ENCODE peak calls at places on chromosome 9, in five cellular contexts. One of them, this sample, is unnamed.

GRCh38 chr9:21661626-21662025 is 140.8 kb upstream of the MTAP start:
- DNase-seq in mucosa of descending colon: no peak
- DNase-seq in SHP77 treated with DMSO at 0.1 percent for 48 hours: no peak
- DNase-seq in effector memory CD4-positive, alpha-beta T cell: no peak
- DNase-seq in RWPE2: no peak
- DNase-seq in this sample: no peak

GRCh38 chr9:129459550-129460322 is 161.2 kb downstream of the C9orf50 start:
- DNase-seq in RWPE2: no peak
- DNase-seq in SHP77 treated with DMSO at 0.1 percent for 48 hours: no peak
- DNase-seq in mucosa of descending colon: peak; percentile 38
- DNase-seq in effector memory CD4-positive, alpha-beta T cell: no peak
- DNase-seq in this sample: no peak

GRCh38 chr9:105332471-105332870 is 88.0 kb downstream of the SLC44A1 start:
- DNase-seq in RWPE2: no peak
- DNase-seq in effector memory CD4-positive, alpha-beta T cell: no peak
- DNase-seq in SHP77 treated with DMSO at 0.1 percent for 48 hours: no peak
- DNase-seq in mucosa of descending colon: no peak
- DNase-seq in this sample: no peak

GRCh38 chr9:70411141-70411929 is 3.1 kb downstream of the KLF9 start:
- DNase-seq in effector memory CD4-positive, alpha-beta T cell: no peak
- DNase-seq in SHP77 treated with DMSO at 0.1 percent for 48 hours: no peak
- DNase-seq in mucosa of descending colon: peak; percentile 69
- DNase-seq in RWPE2: no peak
- DNase-seq in this sample: peak; percentile 34

GRCh38 chr9:87883274-87883673 is 597 bp downstream of the SPATA31E1 start:
- DNase-seq in SHP77 treated with DMSO at 0.1 percent for 48 hours: no peak
- DNase-seq in mucosa of descending colon: no peak
- DNase-seq in effector memory CD4-positive, alpha-beta T cell: no peak
- DNase-seq in RWPE2: no peak
- DNase-seq in this sample: no peak

GRCh38 chr9:5500441-5501235 is 9.7 kb upstream of the PDCD1LG2 start:
- DNase-seq in SHP77 treated with DMSO at 0.1 percent for 48 hours: no peak
- DNase-seq in RWPE2: no peak
- DNase-seq in mucosa of descending colon: no peak
- DNase-seq in effector memory CD4-positive, alpha-beta T cell: no peak
- DNase-seq in this sample: no peak

GRCh38 chr9:114321759-114322158 is 1.1 kb upstream of the ORM1 start:
- DNase-seq in RWPE2: no peak
- DNase-seq in mucosa of descending colon: no peak
- DNase-seq in effector memory CD4-positive, alpha-beta T cell: no peak
- DNase-seq in SHP77 treated with DMSO at 0.1 percent for 48 hours: no peak
- DNase-seq in this sample: no peak

GRCh38 chr9:131492070-131492469 is 10.6 kb upstream of the POMT1 start:
- DNase-seq in SHP77 treated with DMSO at 0.1 percent for 48 hours: no peak
- DNase-seq in mucosa of descending colon: no peak
- DNase-seq in RWPE2: no peak
- DNase-seq in effector memory CD4-positive, alpha-beta T cell: no peak
- DNase-seq in this sample: no peak

GRCh38 chr9:132887181-132888120 is 8.8 kb downstream of the SPACA9 start:
- DNase-seq in RWPE2: no peak
- DNase-seq in mucosa of descending colon: no peak
- DNase-seq in effector memory CD4-positive, alpha-beta T cell: no peak
- DNase-seq in SHP77 treated with DMSO at 0.1 percent for 48 hours: no peak
- DNase-seq in this sample: no peak

GRCh38 chr9:96293481-96293880 is 8.5 kb downstream of the HSD17B3 start:
- DNase-seq in RWPE2: no peak
- DNase-seq in effector memory CD4-positive, alpha-beta T cell: no peak
- DNase-seq in mucosa of descending colon: no peak
- DNase-seq in SHP77 treated with DMSO at 0.1 percent for 48 hours: no peak
- DNase-seq in this sample: no peak

GRCh38 chr9:82466616-82467251 is 478.2 kb downstream of the SPATA31D1 start:
- DNase-seq in RWPE2: no peak
- DNase-seq in effector memory CD4-positive, alpha-beta T cell: no peak
- DNase-seq in SHP77 treated with DMSO at 0.1 percent for 48 hours: no peak
- DNase-seq in mucosa of descending colon: peak; percentile 23
- DNase-seq in this sample: no peak

GRCh38 chr9:23587903-23588302 is 238.1 kb downstream of the ELAVL2 start:
- DNase-seq in mucosa of descending colon: no peak
- DNase-seq in RWPE2: no peak
- DNase-seq in SHP77 treated with DMSO at 0.1 percent for 48 hours: no peak
- DNase-seq in effector memory CD4-positive, alpha-beta T cell: no peak
- DNase-seq in this sample: no peak

GRCh38 chr9:106846847-106847246 is 16.1 kb upstream of the ZNF462 start:
- DNase-seq in mucosa of descending colon: no peak
- DNase-seq in SHP77 treated with DMSO at 0.1 percent for 48 hours: no peak
- DNase-seq in effector memory CD4-positive, alpha-beta T cell: no peak
- DNase-seq in RWPE2: no peak
- DNase-seq in this sample: no peak

GRCh38 chr9:127181595-127182190 is 59.3 kb upstream of the ANGPTL2 start:
- DNase-seq in mucosa of descending colon: no peak
- DNase-seq in effector memory CD4-positive, alpha-beta T cell: no peak
- DNase-seq in RWPE2: peak; percentile 8
- DNase-seq in SHP77 treated with DMSO at 0.1 percent for 48 hours: no peak
- DNase-seq in this sample: no peak

GRCh38 chr9:28212979-28213378 is 639.7 kb upstream of the C9orf72 start:
- DNase-seq in effector memory CD4-positive, alpha-beta T cell: no peak
- DNase-seq in SHP77 treated with DMSO at 0.1 percent for 48 hours: peak; percentile 49
- DNase-seq in RWPE2: no peak
- DNase-seq in mucosa of descending colon: no peak
- DNase-seq in this sample: no peak

GRCh38 chr9:109889456-109889855 is 109.5 kb downstream of the PALM2AKAP2 start:
- DNase-seq in SHP77 treated with DMSO at 0.1 percent for 48 hours: no peak
- DNase-seq in RWPE2: no peak
- DNase-seq in effector memory CD4-positive, alpha-beta T cell: no peak
- DNase-seq in mucosa of descending colon: no peak
- DNase-seq in this sample: no peak

GRCh38 chr9:19998153-19998552 is 209.3 kb upstream of the SLC24A2 start:
- DNase-seq in mucosa of descending colon: no peak
- DNase-seq in effector memory CD4-positive, alpha-beta T cell: no peak
- DNase-seq in SHP77 treated with DMSO at 0.1 percent for 48 hours: no peak
- DNase-seq in RWPE2: no peak
- DNase-seq in this sample: no peak

GRCh38 chr9:74742792-74743389 is 144.8 kb downstream of the TRPM6 start:
- DNase-seq in mucosa of descending colon: peak; percentile 23
- DNase-seq in effector memory CD4-positive, alpha-beta T cell: no peak
- DNase-seq in SHP77 treated with DMSO at 0.1 percent for 48 hours: no peak
- DNase-seq in RWPE2: no peak
- DNase-seq in this sample: peak; percentile 37

GRCh38 chr9:109923371-109923770 is 143.4 kb downstream of the PALM2AKAP2 start:
- DNase-seq in effector memory CD4-positive, alpha-beta T cell: no peak
- DNase-seq in mucosa of descending colon: peak; percentile 39
- DNase-seq in SHP77 treated with DMSO at 0.1 percent for 48 hours: no peak
- DNase-seq in RWPE2: no peak
- DNase-seq in this sample: no peak

GRCh38 chr9:32571969-32572899 is 725 bp downstream of the NDUFB6 start:
- DNase-seq in mucosa of descending colon: peak; percentile 86
- DNase-seq in effector memory CD4-positive, alpha-beta T cell: peak; percentile 49
- DNase-seq in RWPE2: peak; percentile 65
- DNase-seq in SHP77 treated with DMSO at 0.1 percent for 48 hours: no peak
- DNase-seq in this sample: peak; percentile 22

GRCh38 chr9:121266906-121267650 is 884 bp upstream of the GSN start:
- DNase-seq in SHP77 treated with DMSO at 0.1 percent for 48 hours: no peak
- DNase-seq in mucosa of descending colon: no peak
- DNase-seq in RWPE2: no peak
- DNase-seq in effector memory CD4-positive, alpha-beta T cell: no peak
- DNase-seq in this sample: no peak

GRCh38 chr9:124810513-124811355 is 33.8 kb downstream of the OLFML2A start:
- DNase-seq in SHP77 treated with DMSO at 0.1 percent for 48 hours: no peak
- DNase-seq in effector memory CD4-positive, alpha-beta T cell: no peak
- DNase-seq in mucosa of descending colon: no peak
- DNase-seq in RWPE2: peak; percentile 80
- DNase-seq in this sample: no peak

GRCh38 chr9:137317021-137317978 is 15.2 kb upstream of the NRARP start:
- DNase-seq in SHP77 treated with DMSO at 0.1 percent for 48 hours: no peak
- DNase-seq in RWPE2: no peak
- DNase-seq in mucosa of descending colon: no peak
- DNase-seq in effector memory CD4-positive, alpha-beta T cell: no peak
- DNase-seq in this sample: no peak

GRCh38 chr9:136354592-136355085 is 8.9 kb downstream of the DNLZ start:
- DNase-seq in SHP77 treated with DMSO at 0.1 percent for 48 hours: no peak
- DNase-seq in RWPE2: no peak
- DNase-seq in mucosa of descending colon: no peak
- DNase-seq in effector memory CD4-positive, alpha-beta T cell: no peak
- DNase-seq in this sample: no peak

GRCh38 chr9:94554439-94555331 is at the start of gene PCAT7:
- DNase-seq in effector memory CD4-positive, alpha-beta T cell: no peak
- DNase-seq in RWPE2: peak; percentile 75
- DNase-seq in mucosa of descending colon: peak; percentile 87
- DNase-seq in SHP77 treated with DMSO at 0.1 percent for 48 hours: peak; percentile 89
- DNase-seq in this sample: peak; percentile 56

GRCh38 chr9:96299823-96300222 is 2.2 kb downstream of the HSD17B3 start:
- DNase-seq in RWPE2: no peak
- DNase-seq in mucosa of descending colon: no peak
- DNase-seq in effector memory CD4-positive, alpha-beta T cell: no peak
- DNase-seq in SHP77 treated with DMSO at 0.1 percent for 48 hours: no peak
- DNase-seq in this sample: no peak

GRCh38 chr9:15136646-15137045 is 170.4 kb downstream of the TTC39B start:
- DNase-seq in SHP77 treated with DMSO at 0.1 percent for 48 hours: no peak
- DNase-seq in RWPE2: no peak
- DNase-seq in effector memory CD4-positive, alpha-beta T cell: no peak
- DNase-seq in mucosa of descending colon: no peak
- DNase-seq in this sample: no peak

GRCh38 chr9:104494808-104495207 is 9.3 kb upstream of the OR13F1 start:
- DNase-seq in RWPE2: no peak
- DNase-seq in SHP77 treated with DMSO at 0.1 percent for 48 hours: peak; percentile 6
- DNase-seq in effector memory CD4-positive, alpha-beta T cell: no peak
- DNase-seq in mucosa of descending colon: no peak
- DNase-seq in this sample: no peak

GRCh38 chr9:116151966-116152381 is 1.6 kb upstream of the PAPPA start:
- DNase-seq in RWPE2: no peak
- DNase-seq in effector memory CD4-positive, alpha-beta T cell: no peak
- DNase-seq in SHP77 treated with DMSO at 0.1 percent for 48 hours: no peak
- DNase-seq in mucosa of descending colon: no peak
- DNase-seq in this sample: no peak

GRCh38 chr9:111877420-111877819 is 19.2 kb upstream of the UGCG start:
- DNase-seq in SHP77 treated with DMSO at 0.1 percent for 48 hours: no peak
- DNase-seq in RWPE2: no peak
- DNase-seq in effector memory CD4-positive, alpha-beta T cell: no peak
- DNase-seq in mucosa of descending colon: no peak
- DNase-seq in this sample: no peak

GRCh38 chr9:121498150-121498486 is 1.5 kb downstream of the GGTA1 start:
- DNase-seq in RWPE2: no peak
- DNase-seq in mucosa of descending colon: peak; percentile 73
- DNase-seq in SHP77 treated with DMSO at 0.1 percent for 48 hours: peak; percentile 14
- DNase-seq in effector memory CD4-positive, alpha-beta T cell: no peak
- DNase-seq in this sample: no peak

GRCh38 chr9:120873512-120873911 is 3.5 kb downstream of the PHF19 start:
- DNase-seq in mucosa of descending colon: no peak
- DNase-seq in RWPE2: peak; percentile 94
- DNase-seq in SHP77 treated with DMSO at 0.1 percent for 48 hours: peak; percentile 8
- DNase-seq in effector memory CD4-positive, alpha-beta T cell: no peak
- DNase-seq in this sample: no peak

GRCh38 chr9:76916231-76916630 is 10.3 kb upstream of the PRUNE2 start:
- DNase-seq in RWPE2: no peak
- DNase-seq in effector memory CD4-positive, alpha-beta T cell: no peak
- DNase-seq in SHP77 treated with DMSO at 0.1 percent for 48 hours: no peak
- DNase-seq in mucosa of descending colon: no peak
- DNase-seq in this sample: no peak

GRCh38 chr9:92066131-92066530 is 49.1 kb downstream of the SPTLC1 start:
- DNase-seq in mucosa of descending colon: no peak
- DNase-seq in effector memory CD4-positive, alpha-beta T cell: no peak
- DNase-seq in RWPE2: no peak
- DNase-seq in SHP77 treated with DMSO at 0.1 percent for 48 hours: no peak
- DNase-seq in this sample: no peak